ENCODE peak calls at places on chromosomes 3 and 15, in four cellular contexts. Q is activated T-cell treated with anti-CD3 and anti-CD28 coated beads, Interleukin-2, amount 50 U/mL, for 1 hour; O is GM04504; U is GOT3. R is an unnamed sample.
A peak's percentile ranks its signal among the peaks of the same experiment; 100 is the strongest.

GRCh38 chr3:46208167-46208704 is at the start of gene CCR1:
- DNase-seq in Q (no peak), O (peak; percentile 12), U (no peak), R (no peak)

GRCh38 chr3:13512451-13512850 is 32.3 kb downstream of the HDAC11 start:
- DNase-seq in Q (no peak), O (no peak), U (no peak), R (no peak)

GRCh38 chr3:143847787-143848631 is at the start of gene SLC9A9:
- DNase-seq in Q (peak; percentile 23), O (peak; percentile 57), U (no peak), R (peak; percentile 47)

GRCh38 chr3:193544289-193544688 is 10.4 kb downstream of the ATP13A4 start:
- DNase-seq in Q (no peak), O (no peak), U (no peak), R (no peak)

GRCh38 chr15:74008901-74009300 is 14.4 kb downstream of the PML start:
- DNase-seq in Q (no peak), O (no peak), U (no peak), R (no peak)

GRCh38 chr3:128493221-128494151 is 485 bp upstream of the GATA2 start:
- DNase-seq in Q (no peak), O (no peak), U (no peak), R (no peak)

GRCh38 chr15:101373580-101373979 is 78.5 kb upstream of the SNRPA1 start:
- DNase-seq in Q (no peak), O (no peak), U (no peak), R (no peak)

GRCh38 chr3:5038243-5038642 is 59.0 kb downstream of the BHLHE40 start:
- DNase-seq in Q (no peak), O (no peak), U (no peak), R (no peak)

GRCh38 chr3:9121366-9121765 is 128.1 kb downstream of the SRGAP3 start:
- DNase-seq in Q (no peak), O (no peak), U (no peak), R (no peak)

GRCh38 chr15:50884583-50884982 is 23.9 kb upstream of the AP4E1 start:
- DNase-seq in Q (no peak), O (no peak), U (no peak), R (no peak)

GRCh38 chr3:138210528-138210927 is 23.4 kb downstream of the ARMC8 start:
- DNase-seq in Q (no peak), O (no peak), U (no peak), R (no peak)

GRCh38 chr3:100927775-100928174 is 65.4 kb downstream of the ABI3BP start:
- DNase-seq in Q (no peak), O (no peak), U (no peak), R (no peak)

GRCh38 chr3:131231710-131232348 is 149.7 kb upstream of the NUDT16 start:
- DNase-seq in Q (no peak), O (no peak), U (no peak), R (no peak)

GRCh38 chr15:56149071-56149470 is 94.6 kb downstream of the RFX7 start:
- DNase-seq in Q (no peak), O (no peak), U (no peak), R (no peak)

GRCh38 chr3:141959921-141960554 is 83.6 kb downstream of the ATP1B3 start:
- DNase-seq in Q (no peak), O (no peak), U (no peak), R (no peak)

GRCh38 chr15:63501256-63502089 is 2.9 kb upstream of the USP3 start:
- DNase-seq in Q (peak; percentile 51), O (peak; percentile 80), U (peak; percentile 15), R (peak; percentile 82)

GRCh38 chr3:70108072-70108471 is 108.5 kb downstream of the SAMMSON start:
- DNase-seq in Q (no peak), O (no peak), U (no peak), R (no peak)

GRCh38 chr3:172249039-172249438 is 199.2 kb downstream of the GHSR start:
- DNase-seq in Q (no peak), O (no peak), U (no peak), R (no peak)